ENCODE peak calls at places on chromosomes 16 and 17, in seven cellular contexts. U is GM20000, C is cardiac muscle cell, J is OCI-LY7, E is osteocyte, T is heart left ventricle, P is PC-9. I is an unnamed sample.

GRCh38 chr17:35245196-35245486 is 2.3 kb downstream of the SLFN5 start:
- DNase-seq in U (no peak), C (no peak), J (no peak), E (no peak), T (no peak), P (peak), I (no peak)

GRCh38 chr17:60941028-60941427 is 263.4 kb downstream of the BCAS3 start:
- DNase-seq in U (no peak), C (peak), J (no peak), E (no peak), T (peak), P (no peak), I (no peak)

GRCh38 chr17:76076765-76077581 is 2.0 kb upstream of the ZACN start:
- DNase-seq in U (peak), C (no peak), J (no peak), E (no peak), T (no peak), P (no peak), I (no peak)

GRCh38 chr17:40556884-40557414 is 8.3 kb downstream of the CCR7 start:
- DNase-seq in U (no peak), C (no peak), J (no peak), E (no peak), T (no peak), P (no peak), I (peak)

GRCh38 chr17:66129759-66130158 is 62.2 kb downstream of the CEP112 start:
- DNase-seq in U (no peak), C (no peak), J (no peak), E (no peak), T (no peak), P (no peak), I (no peak)

GRCh38 chr17:4073983-4074830 is 68.6 kb downstream of the ZZEF1 start:
- DNase-seq in U (peak), C (no peak), J (peak), E (no peak), T (no peak), P (no peak), I (no peak)

GRCh38 chr17:39011907-39012468 is 44.8 kb upstream of the FBXO47 start:
- DNase-seq in U (no peak), C (no peak), J (no peak), E (no peak), T (no peak), P (no peak), I (no peak)

GRCh38 chr17:34252890-34253525 is 2.1 kb upstream of the CCL2 start:
- DNase-seq in U (no peak), C (no peak), J (no peak), E (no peak), T (no peak), P (no peak), I (no peak)

GRCh38 chr16:10862432-10862831 is 14.6 kb upstream of the CIITA start:
- DNase-seq in U (no peak), C (no peak), J (no peak), E (no peak), T (no peak), P (peak), I (no peak)

GRCh38 chr17:2082003-2082862 is 27.3 kb downstream of the HIC1 start:
- DNase-seq in U (no peak), C (no peak), J (no peak), E (no peak), T (no peak), P (no peak), I (no peak)

GRCh38 chr16:74577882-74578366 is 29.0 kb downstream of the GLG1 start:
- DNase-seq in U (peak), C (no peak), J (no peak), E (no peak), T (no peak), P (no peak), I (no peak)

GRCh38 chr17:74201250-74201649 is 2.2 kb upstream of the RPL38 start:
- DNase-seq in U (no peak), C (no peak), J (no peak), E (no peak), T (no peak), P (no peak), I (no peak)

GRCh38 chr17:66676421-66676820 is 158.5 kb upstream of the CACNG5 start:
- DNase-seq in U (no peak), C (no peak), J (no peak), E (no peak), T (no peak), P (peak), I (no peak)

GRCh38 chr17:78759203-78759968 is 22.7 kb downstream of the CYTH1 start:
- DNase-seq in U (no peak), C (no peak), J (peak), E (no peak), T (peak), P (no peak), I (no peak)

GRCh38 chr16:30004811-30005242 is 6.0 kb downstream of the DOC2A start:
- DNase-seq in U (no peak), C (no peak), J (no peak), E (no peak), T (peak), P (no peak), I (no peak)

GRCh38 chr17:58693751-58694150 is 1.3 kb downstream of the RAD51C start:
- DNase-seq in U (no peak), C (no peak), J (no peak), E (no peak), T (no peak), P (no peak), I (no peak)

GRCh38 chr16:66740010-66740409 is 11.4 kb downstream of the DYNC1LI2 start:
- DNase-seq in U (peak), C (peak), J (peak), E (no peak), T (no peak), P (no peak), I (no peak)

GRCh38 chr16:1706386-1707192 is 594 bp downstream of the MAPK8IP3 start:
- DNase-seq in U (peak), C (peak), J (peak), E (no peak), T (no peak), P (no peak), I (no peak)

GRCh38 chr17:33403194-33403593 is 110.1 kb upstream of the ASIC2 start:
- DNase-seq in U (no peak), C (no peak), J (no peak), E (no peak), T (no peak), P (no peak), I (no peak)

GRCh38 chr16:19830902-19831555 is 53.6 kb downstream of the GPRC5B start:
- DNase-seq in U (no peak), C (no peak), J (peak), E (no peak), T (no peak), P (no peak), I (no peak)

GRCh38 chr16:67551972-67552371 is 10.4 kb upstream of the CTCF start:
- DNase-seq in U (no peak), C (no peak), J (no peak), E (no peak), T (no peak), P (no peak), I (no peak)

GRCh38 chr17:83099570-83100181 is 20.3 kb downstream of the METRNL start:
- DNase-seq in U (no peak), C (no peak), J (no peak), E (no peak), T (no peak), P (peak), I (no peak)

GRCh38 chr17:40857535-40857934 is 9.5 kb downstream of the KRT12 start:
- DNase-seq in U (no peak), C (no peak), J (no peak), E (no peak), T (no peak), P (no peak), I (no peak)

GRCh38 chr16:29158031-29158430 is 173.2 kb downstream of the LAT start:
- DNase-seq in U (no peak), C (no peak), J (no peak), E (no peak), T (peak), P (no peak), I (no peak)

GRCh38 chr17:79921411-79922160 is 82.3 kb upstream of the CBX4 start:
- DNase-seq in U (no peak), C (no peak), J (no peak), E (no peak), T (peak), P (no peak), I (no peak)

GRCh38 chr16:74896389-74897370 is 88.2 kb downstream of the WDR59 start:
- DNase-seq in U (no peak), C (no peak), J (no peak), E (no peak), T (no peak), P (peak), I (no peak)

GRCh38 chr16:89119161-89119621 is 25.5 kb downstream of the ACSF3 start:
- DNase-seq in U (no peak), C (no peak), J (no peak), E (no peak), T (peak), P (no peak), I (no peak)

GRCh38 chr17:2853111-2853721 is 57.0 kb downstream of the RAP1GAP2 start:
- DNase-seq in U (peak), C (peak), J (peak), E (peak), T (peak), P (peak), I (no peak)

GRCh38 chr16:30931068-30931655 is 7.8 kb downstream of the FBXL19 start:
- DNase-seq in U (no peak), C (peak), J (no peak), E (no peak), T (no peak), P (no peak), I (no peak)

GRCh38 chr16:11258553-11259287 is 2.7 kb upstream of the SOCS1 start:
- DNase-seq in U (peak), C (no peak), J (peak), E (no peak), T (peak), P (no peak), I (no peak)

GRCh38 chr16:50156590-50156989 is 3.5 kb downstream of the TENT4B start:
- DNase-seq in U (no peak), C (no peak), J (no peak), E (no peak), T (no peak), P (no peak), I (no peak)

GRCh38 chr16:58128721-58129096 is 472 bp downstream of the CFAP20 start:
- DNase-seq in U (peak), C (peak), J (peak), E (no peak), T (peak), P (peak), I (peak)

GRCh38 chr16:55665511-55665910 is 9.7 kb downstream of the SLC6A2 start:
- DNase-seq in U (no peak), C (no peak), J (no peak), E (no peak), T (no peak), P (no peak), I (no peak)
- TF ChIP-seq CTCF in U (no peak), C (no peak), J (no peak), E (no peak), T (no peak), P (no peak), I (no peak)

DNA sequence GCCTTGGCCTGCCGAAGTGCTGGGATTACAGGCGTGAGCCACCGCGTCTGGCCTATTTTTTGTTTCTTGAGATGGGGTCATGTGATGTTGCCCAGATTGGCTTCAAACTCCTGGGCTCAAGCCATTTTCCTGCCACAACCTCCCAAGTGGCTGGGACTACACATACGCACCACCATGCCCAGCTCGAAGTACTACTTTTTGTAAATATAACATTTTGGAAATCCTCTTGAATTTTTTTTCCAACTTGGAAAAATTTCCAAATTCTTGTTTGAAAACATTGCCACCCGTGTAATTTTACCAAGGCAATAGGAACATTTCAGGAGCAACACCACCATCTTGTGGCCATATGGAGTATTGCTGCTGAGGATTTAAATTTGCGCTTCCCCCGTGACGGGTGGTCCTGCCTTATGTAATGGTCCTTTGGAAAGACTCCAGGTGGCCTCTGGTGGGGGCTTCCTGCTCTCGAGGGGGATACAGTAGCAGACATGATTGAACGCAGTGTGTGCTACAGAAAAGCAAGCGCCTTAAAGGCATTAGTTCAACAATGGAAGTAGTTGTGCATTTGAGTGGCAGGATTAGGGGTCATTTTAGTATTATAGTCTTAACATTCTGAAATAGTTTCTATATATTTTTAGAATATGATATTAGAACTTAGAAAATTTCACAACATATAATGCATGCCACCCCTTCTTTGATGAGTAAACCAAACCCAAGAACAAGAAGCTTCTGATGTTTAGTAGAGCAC is 8.0 kb downstream of the FLYWCH1 start:
- DNase-seq in U (peak), C (peak), J (peak), E (no peak), T (no peak), P (peak), I (peak)
- TF ChIP-seq CTCF in U (peak), C (peak), J (peak), E (peak), T (peak), P (peak), I (peak)

DNA sequence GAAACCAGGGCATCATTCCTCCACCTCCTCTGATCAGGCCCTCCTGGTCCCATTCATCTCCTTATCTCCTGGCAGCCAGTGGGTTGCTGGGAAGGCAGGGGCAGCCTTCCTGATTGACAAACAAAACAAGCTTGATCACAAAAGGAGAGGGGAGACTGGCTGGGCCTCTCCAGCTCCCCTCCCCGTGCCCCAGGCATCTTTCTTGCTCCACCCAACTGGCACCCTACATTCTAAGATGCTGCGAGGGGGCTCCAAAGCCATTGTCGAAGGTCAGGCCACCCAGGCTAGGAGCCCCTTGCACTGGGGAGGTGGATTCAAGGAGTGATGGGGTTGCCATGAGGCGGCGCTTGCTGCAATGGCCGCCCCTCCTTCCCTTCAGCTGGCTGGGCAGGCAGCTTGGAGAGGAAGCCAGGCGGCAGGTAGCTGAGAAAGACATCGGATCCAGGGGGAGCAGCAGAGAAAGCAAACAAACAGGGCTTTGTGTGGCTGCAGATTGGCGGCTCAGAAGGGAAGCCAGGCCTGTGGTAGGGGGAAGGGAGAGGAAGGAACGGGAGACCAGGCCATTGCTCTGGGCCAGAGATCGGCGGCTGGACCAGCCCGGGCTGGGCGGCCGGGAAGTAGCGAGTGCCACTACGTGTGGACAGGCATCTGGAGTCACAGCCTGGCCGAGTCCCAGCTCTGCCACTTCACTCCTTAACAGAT is 12.1 kb downstream of the RAI1 start:
- DNase-seq in U (no peak), C (peak), J (no peak), E (no peak), T (peak), P (peak), I (no peak)
- TF ChIP-seq CTCF in U (no peak), C (no peak), J (no peak), E (no peak), T (no peak), P (no peak), I (no peak)

GRCh38 chr17:45307290-45308015 is 9.4 kb downstream of the MAP3K14 start:
- DNase-seq in U (peak), C (no peak), J (peak), E (no peak), T (no peak), P (no peak), I (no peak)
- TF ChIP-seq CTCF in U (no peak), C (no peak), J (peak), E (no peak), T (no peak), P (no peak), I (no peak)

I was measured in progenitor cell of endocrine pancreas.